ENCODE peak calls at places on chromosomes 6 and 20, in eight cellular contexts. N is ovary, Q is WTC11, L is HepG2, D is tibial artery, A is PC-3, G is OCI-LY7, I is progenitor cell of endocrine pancreas. R is an unnamed sample.

GRCh38 chr6:164252952-164253351 is 838.4 kb downstream of the QKI start:
- DNase-seq in I (no peak), A (no peak), Q (no peak), G (no peak), D (no peak), L (no peak), N (no peak), R (peak)

GRCh38 chr6:30840084-30840921 is 44.0 kb upstream of the DDR1 start:
- DNase-seq in D (no peak), I (no peak), N (no peak), A (no peak), Q (no peak), L (no peak), G (no peak), R (no peak)

GRCh38 chr6:146700078-146700686 is 101.4 kb downstream of the ADGB start:
- DNase-seq in G (peak), I (peak), A (peak), D (peak), N (no peak), L (peak), Q (peak), R (peak)

GRCh38 chr20:2780948-2781347 is 19.5 kb downstream of the CPXM1 start:
- DNase-seq in I (no peak), A (peak), G (no peak), Q (no peak), N (no peak), L (no peak), D (no peak), R (no peak)

GRCh38 chr6:25085761-25086160 is 150.0 kb upstream of the RIPOR2 start:
- DNase-seq in Q (no peak), G (peak), A (no peak), L (no peak), D (no peak), N (no peak), I (no peak), R (peak)

GRCh38 chr20:63693079-63693974 is 3.1 kb upstream of the TNFRSF6B start:
- DNase-seq in I (no peak), A (no peak), D (no peak), N (no peak), L (no peak), G (no peak), Q (no peak), R (no peak)

GRCh38 chr6:134589512-134589911 is 271.6 kb upstream of the SGK1 start:
- DNase-seq in L (no peak), G (no peak), D (no peak), N (no peak), A (peak), Q (peak), I (no peak), R (no peak)

GRCh38 chr20:4341804-4342560 is 326.6 kb upstream of the RNF24 start:
- DNase-seq in Q (no peak), D (no peak), A (peak), G (no peak), N (no peak), L (no peak), I (no peak), R (no peak)

GRCh38 chr6:7042654-7043545 is 64.9 kb upstream of the RREB1 start:
- DNase-seq in G (no peak), D (no peak), L (peak), I (no peak), N (no peak), A (no peak), Q (no peak), R (no peak)

GRCh38 chr20:50121858-50122271 is 8.9 kb upstream of the UBE2V1 start:
- DNase-seq in I (no peak), Q (no peak), N (no peak), G (peak), L (no peak), D (no peak), A (peak), R (no peak)

GRCh38 chr20:61954276-61955021 is 111.2 kb downstream of the TAF4 start:
- DNase-seq in D (no peak), A (no peak), G (no peak), I (no peak), L (no peak), N (peak), Q (no peak), R (peak)

GRCh38 chr6:32169211-32169610 is 4.8 kb downstream of the EGFL8 start:
- DNase-seq in N (peak), L (no peak), D (no peak), G (no peak), I (no peak), A (no peak), Q (no peak), R (no peak)

GRCh38 chr20:37363221-37364012 is 17.5 kb downstream of the SRC start:
- DNase-seq in N (peak), D (no peak), G (no peak), I (no peak), L (no peak), A (no peak), Q (peak), R (no peak)

GRCh38 chr6:43076928-43077809 is 1.1 kb downstream of the PTK7 start:
- DNase-seq in D (no peak), L (peak), Q (peak), N (peak), G (peak), A (peak), I (peak), R (peak)

GRCh38 chr20:46967647-46968046 is 73.0 kb downstream of the EYA2 start:
- DNase-seq in L (peak), A (no peak), N (no peak), I (no peak), G (no peak), Q (no peak), D (no peak), R (no peak)

GRCh38 chr6:30897882-30898281 is 10.1 kb upstream of the GTF2H4 start:
- DNase-seq in A (no peak), L (no peak), D (no peak), G (no peak), Q (no peak), I (no peak), N (no peak), R (no peak)

GRCh38 chr6:42520786-42521607 is 42.8 kb upstream of the UBR2 start:
- DNase-seq in L (no peak), D (no peak), Q (no peak), I (no peak), G (peak), N (no peak), A (peak), R (no peak)

GRCh38 chr6:108736832-108737231 is 111.4 kb upstream of the ARMC2 start:
- DNase-seq in I (no peak), N (no peak), L (peak), Q (peak), G (no peak), A (peak), D (peak), R (no peak)

GRCh38 chr20:58237318-58238182 is 9.1 kb upstream of the ANKRD60 start:
- DNase-seq in Q (no peak), G (no peak), D (no peak), N (no peak), I (no peak), L (no peak), A (peak), R (no peak)

GRCh38 chr6:107202876-107203468 is 87.7 kb upstream of the BEND3 start:
- DNase-seq in A (peak), G (no peak), L (no peak), I (no peak), D (no peak), N (no peak), Q (no peak), R (no peak)

GRCh38 chr20:17538517-17539170 is 7.5 kb upstream of the BFSP1 start:
- DNase-seq in D (no peak), Q (no peak), A (peak), L (no peak), N (no peak), G (no peak), I (no peak), R (no peak)

GRCh38 chr20:25549866-25550477 is 35.4 kb downstream of the NINL start:
- DNase-seq in A (peak), D (no peak), I (no peak), G (no peak), L (peak), N (no peak), Q (no peak), R (no peak)

GRCh38 chr20:8720089-8720488 is 348.8 kb upstream of the PLCB4 start:
- DNase-seq in Q (no peak), G (no peak), I (no peak), D (no peak), A (no peak), N (no peak), L (no peak), R (no peak)

GRCh38 chr6:150302801-150303138 is 66.0 kb upstream of the IYD start:
- DNase-seq in D (no peak), A (no peak), Q (no peak), N (no peak), G (no peak), I (no peak), L (no peak), R (no peak)

GRCh38 chr6:20811112-20811746 is 277.0 kb downstream of the CDKAL1 start:
- DNase-seq in G (no peak), A (peak), N (no peak), Q (peak), I (no peak), L (no peak), D (no peak), R (peak)

GRCh38 chr20:44966030-44966961 is at the start of gene STK4:
- DNase-seq in I (peak), L (peak), N (peak), A (peak), Q (peak), D (peak), G (peak), R (peak)

DNA sequence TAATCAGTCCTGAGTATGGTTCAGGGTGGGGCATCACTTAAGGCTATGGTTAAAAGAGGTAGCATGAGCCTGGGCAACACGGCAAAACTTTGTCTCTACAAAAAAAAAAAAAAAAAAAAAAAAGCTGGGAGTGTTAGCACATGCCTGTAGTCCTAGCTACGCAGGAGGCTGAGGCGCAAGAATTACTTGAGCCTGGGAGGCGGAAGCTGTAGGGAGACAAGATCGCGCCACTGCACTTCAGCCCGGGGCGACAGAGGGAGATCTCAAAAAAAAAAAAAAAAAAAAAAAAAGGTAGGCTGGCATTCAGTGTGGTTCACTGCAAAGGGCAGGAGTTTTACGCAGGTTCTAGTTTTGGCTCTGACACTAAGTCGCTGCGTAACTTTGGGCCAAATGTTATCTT is 15.1 kb downstream of the ELOVL2 start:
- DNase-seq in Q (no peak), G (no peak), L (no peak), D (no peak), I (no peak), A (no peak), N (no peak), R (no peak)
- TF ChIP-seq CTCF in Q (no peak), G (no peak), L (no peak), D (no peak), I (no peak), A (no peak), N (no peak), R (no peak)

GRCh38 chr6:166240889-166241288 is 67.3 kb downstream of the PRR18 start:
- DNase-seq in Q (no peak), I (no peak), N (no peak), D (no peak), A (no peak), L (no peak), G (no peak), R (no peak)
- TF ChIP-seq CTCF in Q (no peak), I (no peak), N (no peak), D (no peak), A (no peak), L (no peak), G (no peak), R (no peak)

GRCh38 chr6:36804549-36804948 is 34.7 kb downstream of the CPNE5 start:
- DNase-seq in N (no peak), D (no peak), I (no peak), A (no peak), L (no peak), Q (no peak), G (no peak), R (no peak)

GRCh38 chr6:36805107-36805797 is 34.0 kb downstream of the CPNE5 start:
- DNase-seq in I (no peak), N (no peak), A (no peak), L (no peak), D (no peak), G (no peak), Q (no peak), R (no peak)

GRCh38 chr6:36807750-36808149 is 31.5 kb downstream of the CPNE5 start:
- DNase-seq in N (no peak), A (no peak), D (no peak), Q (no peak), G (no peak), L (no peak), I (no peak), R (no peak)

GRCh38 chr6:36807143-36807542 is 32.1 kb downstream of the CPNE5 start:
- DNase-seq in D (no peak), L (no peak), Q (no peak), G (no peak), A (no peak), N (no peak), I (no peak), R (no peak)

GRCh38 chr6:36805917-36806316 is 33.3 kb downstream of the CPNE5 start:
- DNase-seq in L (no peak), I (no peak), N (no peak), D (no peak), Q (peak), G (no peak), A (no peak), R (no peak)
- TF ChIP-seq CTCF in L (peak), I (no peak), N (no peak), D (no peak), Q (no peak), G (no peak), A (no peak), R (no peak)

GRCh38 chr6:138426500-138427123 is 22.6 kb downstream of the HEBP2 start:
- DNase-seq in D (no peak), A (no peak), Q (no peak), L (no peak), N (no peak), G (no peak), I (no peak), R (no peak)
- TF ChIP-seq CTCF in D (no peak), A (no peak), Q (no peak), L (no peak), N (no peak), G (no peak), I (no peak), R (no peak)

GRCh38 chr6:143061597-143062385 is 1.1 kb downstream of the AIG1 start:
- DNase-seq in G (no peak), N (no peak), Q (no peak), I (no peak), D (no peak), L (peak), A (no peak), R (no peak)

GRCh38 chr6:143060806-143061596 is at the start of gene AIG1:
- DNase-seq in D (peak), I (peak), A (no peak), G (no peak), Q (peak), L (no peak), N (peak), R (peak)

GRCh38 chr6:143058987-143059386 is 1.7 kb upstream of the AIG1 start:
- DNase-seq in A (peak), L (peak), D (no peak), N (no peak), Q (no peak), I (no peak), G (no peak), R (no peak)

GRCh38 chr6:143059616-143060353 is 904 bp upstream of the AIG1 start:
- DNase-seq in G (peak), D (no peak), A (peak), L (peak), Q (no peak), N (no peak), I (no peak), R (no peak)

DNA sequence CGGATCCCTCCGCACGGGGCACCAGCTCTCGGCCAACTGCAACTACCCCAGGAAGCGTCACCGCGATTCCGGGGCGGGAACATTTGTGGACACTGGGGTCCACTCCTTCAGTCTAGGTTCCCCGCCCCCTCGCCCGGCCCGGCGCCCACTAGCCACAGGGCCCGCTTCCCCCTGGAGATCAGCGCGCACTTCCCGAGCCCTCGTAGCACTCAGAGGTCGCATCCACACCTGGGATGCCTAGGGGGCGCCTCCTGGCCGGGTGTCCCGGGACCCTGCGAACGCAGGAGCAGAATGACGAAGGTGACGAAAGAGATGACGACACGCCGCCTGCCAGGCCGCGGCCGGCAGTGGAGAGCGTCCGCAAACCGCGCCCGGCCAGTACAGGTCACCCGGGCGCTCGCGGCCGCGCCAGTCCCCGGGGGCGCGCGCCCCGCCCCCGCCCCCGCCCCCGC is 309 bp upstream of the AIG1 start:
- DNase-seq in I (peak), N (peak), G (peak), L (peak), Q (peak), D (peak), A (peak), R (peak)
- TF ChIP-seq CTCF in I (peak), N (no peak), G (peak), L (peak), Q (no peak), D (peak), A (peak), R (no peak)

GRCh38 chr20:21027569-21027968 is 78.6 kb downstream of the LINC00237 start:
- DNase-seq in I (no peak), Q (peak), D (no peak), L (peak), A (peak), N (no peak), G (no peak), R (peak)
- TF ChIP-seq CTCF in I (peak), Q (no peak), D (no peak), L (no peak), A (peak), N (no peak), G (no peak), R (peak)